ENCODE peak calls at places on chromosome 6, in ten cellular contexts. One of them, this sample, is unnamed.

GRCh38 chr6:106731144-106731842 is 101.9 kb downstream of the QRSL1 start:
- DNase-seq in ovary: no peak
- DNase-seq in heart left ventricle: no peak
- DNase-seq in GM12891: no peak
- DNase-seq in H1: no peak
- DNase-seq in stomach: peak
- DNase-seq in esophagus muscularis mucosa: no peak
- DNase-seq in NB4: no peak
- DNase-seq in adrenal gland: no peak
- DNase-seq in body of pancreas: peak
- DNase-seq in this sample: no peak

GRCh38 chr6:14092861-14093789 is 24.4 kb upstream of the CD83 start:
- DNase-seq in ovary: no peak
- DNase-seq in heart left ventricle: no peak
- DNase-seq in GM12891: no peak
- DNase-seq in H1: no peak
- DNase-seq in stomach: no peak
- DNase-seq in esophagus muscularis mucosa: no peak
- DNase-seq in NB4: no peak
- DNase-seq in adrenal gland: no peak
- DNase-seq in body of pancreas: no peak
- DNase-seq in this sample: no peak

GRCh38 chr6:2441881-2442475 is 196.6 kb upstream of the GMDS start:
- DNase-seq in ovary: no peak
- DNase-seq in heart left ventricle: no peak
- DNase-seq in GM12891: no peak
- DNase-seq in H1: no peak
- DNase-seq in stomach: no peak
- DNase-seq in esophagus muscularis mucosa: no peak
- DNase-seq in NB4: no peak
- DNase-seq in adrenal gland: no peak
- DNase-seq in body of pancreas: no peak
- DNase-seq in this sample: no peak

GRCh38 chr6:40899684-40900155 is 139.3 kb downstream of the UNC5CL start:
- DNase-seq in ovary: no peak
- DNase-seq in heart left ventricle: peak
- DNase-seq in GM12891: no peak
- DNase-seq in H1: peak
- DNase-seq in stomach: peak
- DNase-seq in esophagus muscularis mucosa: no peak
- DNase-seq in NB4: no peak
- DNase-seq in adrenal gland: no peak
- DNase-seq in body of pancreas: no peak
- DNase-seq in this sample: no peak

GRCh38 chr6:88499436-88499835 is 333.3 kb upstream of the CNR1 start:
- DNase-seq in ovary: no peak
- DNase-seq in heart left ventricle: no peak
- DNase-seq in GM12891: no peak
- DNase-seq in H1: no peak
- DNase-seq in stomach: no peak
- DNase-seq in esophagus muscularis mucosa: peak
- DNase-seq in NB4: no peak
- DNase-seq in adrenal gland: no peak
- DNase-seq in body of pancreas: no peak
- DNase-seq in this sample: no peak

GRCh38 chr6:38909020-38909730 is 139.4 kb upstream of the GLP1R start:
- DNase-seq in ovary: no peak
- DNase-seq in heart left ventricle: no peak
- DNase-seq in GM12891: no peak
- DNase-seq in H1: no peak
- DNase-seq in stomach: peak
- DNase-seq in esophagus muscularis mucosa: no peak
- DNase-seq in NB4: no peak
- DNase-seq in adrenal gland: no peak
- DNase-seq in body of pancreas: peak
- DNase-seq in this sample: no peak

GRCh38 chr6:5529015-5529414 is 267.7 kb downstream of the FARS2 start:
- DNase-seq in ovary: no peak
- DNase-seq in heart left ventricle: no peak
- DNase-seq in GM12891: no peak
- DNase-seq in H1: no peak
- DNase-seq in stomach: no peak
- DNase-seq in esophagus muscularis mucosa: no peak
- DNase-seq in NB4: no peak
- DNase-seq in adrenal gland: no peak
- DNase-seq in body of pancreas: no peak
- DNase-seq in this sample: no peak

GRCh38 chr6:137919837-137920304 is 52.8 kb downstream of the TNFAIP3 start:
- DNase-seq in ovary: no peak
- DNase-seq in heart left ventricle: no peak
- DNase-seq in GM12891: no peak
- DNase-seq in H1: no peak
- DNase-seq in stomach: no peak
- DNase-seq in esophagus muscularis mucosa: no peak
- DNase-seq in NB4: no peak
- DNase-seq in adrenal gland: no peak
- DNase-seq in body of pancreas: no peak
- DNase-seq in this sample: no peak

GRCh38 chr6:21898107-21898796 is 304.7 kb downstream of the SOX4 start:
- DNase-seq in ovary: no peak
- DNase-seq in heart left ventricle: no peak
- DNase-seq in GM12891: no peak
- DNase-seq in H1: no peak
- DNase-seq in stomach: no peak
- DNase-seq in esophagus muscularis mucosa: no peak
- DNase-seq in NB4: no peak
- DNase-seq in adrenal gland: no peak
- DNase-seq in body of pancreas: no peak
- DNase-seq in this sample: no peak

GRCh38 chr6:21899708-21900107 is 306.2 kb downstream of the SOX4 start:
- DNase-seq in ovary: no peak
- DNase-seq in heart left ventricle: no peak
- DNase-seq in GM12891: no peak
- DNase-seq in H1: no peak
- DNase-seq in stomach: no peak
- DNase-seq in esophagus muscularis mucosa: no peak
- DNase-seq in NB4: no peak
- DNase-seq in adrenal gland: no peak
- DNase-seq in body of pancreas: no peak
- DNase-seq in this sample: no peak

GRCh38 chr6:21891065-21891464 is 297.5 kb downstream of the SOX4 start:
- DNase-seq in ovary: no peak
- DNase-seq in heart left ventricle: no peak
- DNase-seq in GM12891: no peak
- DNase-seq in H1: no peak
- DNase-seq in stomach: no peak
- DNase-seq in esophagus muscularis mucosa: no peak
- DNase-seq in NB4: no peak
- DNase-seq in adrenal gland: no peak
- DNase-seq in body of pancreas: no peak
- DNase-seq in this sample: no peak

GRCh38 chr6:21893778-21894177 is 300.2 kb downstream of the SOX4 start:
- DNase-seq in ovary: no peak
- DNase-seq in heart left ventricle: no peak
- DNase-seq in GM12891: no peak
- DNase-seq in H1: no peak
- DNase-seq in stomach: no peak
- DNase-seq in esophagus muscularis mucosa: no peak
- DNase-seq in NB4: no peak
- DNase-seq in adrenal gland: no peak
- DNase-seq in body of pancreas: no peak
- DNase-seq in this sample: no peak

DNA sequence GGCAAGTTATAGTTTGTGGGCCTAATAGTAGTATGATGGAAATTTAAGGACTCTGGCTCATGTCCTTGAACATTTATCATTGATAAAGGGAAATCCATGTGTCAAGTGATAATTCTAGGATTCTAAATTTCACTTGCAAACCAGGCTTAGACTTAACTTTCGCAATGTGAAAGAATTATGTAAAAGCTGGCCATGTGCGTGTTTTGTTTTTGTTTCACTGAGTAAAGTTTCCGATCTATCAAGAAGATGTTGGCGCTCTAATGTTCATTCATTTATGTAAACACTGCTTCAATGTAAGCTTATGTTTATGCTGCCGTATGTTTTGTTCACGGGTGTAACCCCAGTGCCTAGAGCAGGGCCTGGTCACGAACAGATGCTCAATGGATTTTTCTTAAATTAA is 302.0 kb downstream of the SOX4 start:
- DNase-seq in ovary: no peak
- DNase-seq in heart left ventricle: no peak
- DNase-seq in GM12891: no peak
- DNase-seq in H1: no peak
- DNase-seq in stomach: no peak
- DNase-seq in esophagus muscularis mucosa: no peak
- DNase-seq in NB4: no peak
- DNase-seq in adrenal gland: no peak
- DNase-seq in body of pancreas: no peak
- DNase-seq in this sample: no peak
- TF ChIP-seq POLR2A in ovary: no peak
- TF ChIP-seq POLR2A in heart left ventricle: no peak
- TF ChIP-seq POLR2A in GM12891: no peak
- TF ChIP-seq POLR2A in H1: no peak
- TF ChIP-seq POLR2A in stomach: no peak
- TF ChIP-seq POLR2A in esophagus muscularis mucosa: no peak
- TF ChIP-seq POLR2A in NB4: no peak
- TF ChIP-seq POLR2A in adrenal gland: no peak
- TF ChIP-seq POLR2A in body of pancreas: no peak
- TF ChIP-seq POLR2A in this sample: no peak

DNA sequence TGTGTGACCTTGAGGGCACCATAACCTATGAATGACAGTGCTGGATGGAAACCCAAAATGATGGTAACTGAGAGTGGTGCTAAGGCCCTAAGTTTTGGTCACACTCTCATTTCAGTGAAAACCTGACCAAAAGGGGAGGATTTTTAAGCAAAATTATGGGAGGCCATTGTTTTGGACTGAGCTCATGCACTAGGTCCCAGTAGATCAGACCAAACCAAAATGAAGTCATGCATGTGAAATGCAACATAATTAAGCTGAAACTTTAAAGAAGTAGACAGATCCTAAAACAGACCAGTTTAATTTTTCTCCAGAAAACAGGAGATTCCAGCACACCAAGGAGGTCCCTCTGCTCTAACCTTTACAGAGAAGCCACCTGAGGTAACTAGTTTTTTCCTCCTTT is 24.0 kb upstream of the THBS2 start:
- DNase-seq in ovary: no peak
- DNase-seq in heart left ventricle: no peak
- DNase-seq in GM12891: no peak
- DNase-seq in H1: no peak
- DNase-seq in stomach: no peak
- DNase-seq in esophagus muscularis mucosa: no peak
- DNase-seq in NB4: no peak
- DNase-seq in adrenal gland: no peak
- DNase-seq in body of pancreas: no peak
- DNase-seq in this sample: peak
- TF ChIP-seq POLR2A in ovary: no peak
- TF ChIP-seq POLR2A in heart left ventricle: no peak
- TF ChIP-seq POLR2A in GM12891: no peak
- TF ChIP-seq POLR2A in H1: no peak
- TF ChIP-seq POLR2A in stomach: no peak
- TF ChIP-seq POLR2A in esophagus muscularis mucosa: no peak
- TF ChIP-seq POLR2A in NB4: no peak
- TF ChIP-seq POLR2A in adrenal gland: no peak
- TF ChIP-seq POLR2A in body of pancreas: no peak
- TF ChIP-seq POLR2A in this sample: no peak

DNA sequence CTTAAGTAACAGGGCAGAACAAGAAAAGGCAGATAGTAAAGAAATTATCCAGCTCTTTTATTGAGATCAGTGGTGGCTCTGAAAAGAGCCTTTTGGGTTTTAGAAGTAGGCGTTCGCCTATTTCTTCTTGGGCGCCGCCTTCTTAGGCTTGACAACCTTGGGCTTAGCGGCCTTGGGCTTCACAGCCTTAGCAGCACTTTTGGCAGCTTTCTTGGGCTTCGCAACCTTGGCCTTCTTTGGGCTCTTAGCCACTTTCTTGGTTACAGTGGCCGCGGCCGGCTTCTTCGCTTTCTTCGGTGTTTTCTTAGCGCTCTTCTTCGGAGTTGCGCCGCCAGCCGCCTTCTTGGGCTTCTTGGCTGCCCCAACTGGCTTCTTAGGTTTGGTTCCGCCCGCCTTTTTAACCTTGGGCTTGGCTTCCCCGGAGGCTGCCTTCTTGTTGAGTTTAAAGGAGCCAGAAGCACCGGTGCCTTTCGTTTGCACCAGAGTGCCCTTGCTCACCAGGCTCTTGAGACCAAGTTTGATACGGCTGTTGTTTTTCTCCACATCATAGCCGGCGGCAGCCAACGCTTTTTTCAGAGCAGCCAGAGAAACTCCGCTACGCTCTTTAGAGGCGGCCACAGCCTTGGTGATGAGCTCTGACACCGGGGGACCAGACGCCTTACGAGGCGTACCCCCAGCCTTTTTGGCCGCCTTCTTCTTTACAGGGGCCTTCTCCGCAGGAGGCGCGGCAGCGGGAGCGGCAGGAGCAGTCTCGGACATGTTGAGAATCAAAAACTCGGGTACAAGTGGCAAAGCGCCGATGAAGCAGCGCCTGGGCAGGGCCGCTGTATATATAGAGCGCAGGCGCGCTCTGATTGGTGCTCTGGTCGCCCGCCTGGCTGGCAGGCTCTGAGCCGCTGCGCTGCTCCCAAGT is 31.3 kb upstream of the HFE start:
- DNase-seq in ovary: peak
- DNase-seq in heart left ventricle: peak
- DNase-seq in GM12891: peak
- DNase-seq in H1: no peak
- DNase-seq in stomach: peak
- DNase-seq in esophagus muscularis mucosa: peak
- DNase-seq in NB4: peak
- DNase-seq in adrenal gland: peak
- DNase-seq in body of pancreas: peak
- DNase-seq in this sample: no peak
- TF ChIP-seq POLR2A in ovary: peak
- TF ChIP-seq POLR2A in heart left ventricle: peak
- TF ChIP-seq POLR2A in GM12891: peak
- TF ChIP-seq POLR2A in H1: peak
- TF ChIP-seq POLR2A in stomach: no peak
- TF ChIP-seq POLR2A in esophagus muscularis mucosa: peak
- TF ChIP-seq POLR2A in NB4: peak
- TF ChIP-seq POLR2A in adrenal gland: peak
- TF ChIP-seq POLR2A in body of pancreas: peak
- TF ChIP-seq POLR2A in this sample: no peak

DNA sequence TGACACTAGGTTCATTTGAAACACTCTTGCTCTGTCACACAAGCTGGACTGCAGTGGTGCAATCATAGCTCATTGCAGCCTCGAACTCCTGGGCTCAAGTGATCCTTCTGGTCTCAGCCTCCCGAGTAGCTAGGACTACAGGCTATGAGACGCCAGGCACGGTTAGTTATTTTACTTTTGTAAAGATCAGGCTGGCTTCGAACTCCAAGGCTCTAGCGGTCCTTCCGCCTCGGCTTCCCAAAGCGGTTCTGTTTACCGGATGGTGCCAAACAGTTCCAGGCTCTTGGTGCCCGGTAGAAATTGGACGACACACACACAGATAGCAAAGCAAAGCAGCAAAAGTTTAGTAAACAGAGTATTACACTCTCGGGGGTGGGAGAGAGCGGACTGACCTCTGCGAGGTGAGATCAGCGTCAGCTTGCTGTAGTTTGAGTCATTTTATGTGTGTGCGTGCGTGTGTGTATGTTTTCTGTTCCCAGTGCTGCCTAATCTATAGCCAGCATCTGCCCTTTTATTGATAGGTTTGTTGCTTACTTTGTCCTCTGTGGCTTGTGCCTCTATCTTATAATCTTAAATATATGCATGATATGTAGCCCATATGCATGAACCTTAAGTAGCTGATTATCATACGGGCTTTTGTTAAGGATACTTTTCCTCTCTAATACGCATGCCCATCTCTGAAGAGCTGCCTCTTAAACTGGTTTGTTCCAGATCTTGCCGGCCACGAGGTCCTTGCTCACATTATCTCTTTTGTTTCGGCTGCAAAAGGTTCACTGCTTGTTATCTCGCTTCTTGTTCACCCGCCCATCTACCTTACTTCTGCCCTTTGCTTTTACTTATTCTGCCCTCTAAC is 75.2 kb downstream of the OR2B2 start:
- DNase-seq in ovary: peak
- DNase-seq in heart left ventricle: peak
- DNase-seq in GM12891: no peak
- DNase-seq in H1: no peak
- DNase-seq in stomach: peak
- DNase-seq in esophagus muscularis mucosa: no peak
- DNase-seq in NB4: peak
- DNase-seq in adrenal gland: peak
- DNase-seq in body of pancreas: peak
- DNase-seq in this sample: no peak
- TF ChIP-seq POLR2A in ovary: peak
- TF ChIP-seq POLR2A in heart left ventricle: no peak
- TF ChIP-seq POLR2A in GM12891: peak
- TF ChIP-seq POLR2A in H1: peak
- TF ChIP-seq POLR2A in stomach: no peak
- TF ChIP-seq POLR2A in esophagus muscularis mucosa: no peak
- TF ChIP-seq POLR2A in NB4: peak
- TF ChIP-seq POLR2A in adrenal gland: peak
- TF ChIP-seq POLR2A in body of pancreas: no peak
- TF ChIP-seq POLR2A in this sample: no peak